ENCODE peak calls at places on chromosomes 11 and 22, in five cellular contexts. E is NCI-H345; V is activated CD4-positive, CD25-positive, alpha-beta regulatory T cell; Y is dorsolateral prefrontal cortex; N is midbrain. W is an unnamed sample.

GRCh38 chr11:19918302-19919049 is 205.8 kb downstream of the NAV2 start:
- DNase-seq in E (no peak), V (no peak), Y (no peak), N (no peak), W (no peak)

GRCh38 chr22:45263790-45264269 is 20.9 kb upstream of the UPK3A start:
- DNase-seq in E (no peak), V (no peak), Y (peak; percentile 59), N (peak; percentile 73), W (peak; percentile 82)

GRCh38 chr22:19892249-19892879 is 37.7 kb upstream of the GNB1L start:
- DNase-seq in E (no peak), V (peak; percentile 29), Y (no peak), N (no peak), W (no peak)

GRCh38 chr22:37488337-37489135 is 2.4 kb upstream of the MFNG start:
- DNase-seq in E (no peak), V (no peak), Y (no peak), N (no peak), W (no peak)

GRCh38 chr11:68461284-68461861 is 821 bp downstream of the PPP6R3 start:
- DNase-seq in E (peak; percentile 29), V (no peak), Y (no peak), N (no peak), W (no peak)

GRCh38 chr11:8720376-8720775 is 37.8 kb downstream of the RPL27A start:
- DNase-seq in E (no peak), V (no peak), Y (no peak), N (no peak), W (no peak)

GRCh38 chr11:110951041-110951440 is 238.8 kb upstream of the ARHGAP20 start:
- DNase-seq in E (no peak), V (no peak), Y (no peak), N (no peak), W (no peak)

GRCh38 chr11:115581871-115582639 is 77.8 kb upstream of the CADM1 start:
- DNase-seq in E (peak; percentile 81), V (no peak), Y (no peak), N (no peak), W (no peak)

GRCh38 chr11:61549662-61550568 is 31.0 kb downstream of the SYT7 start:
- DNase-seq in E (no peak), V (no peak), Y (no peak), N (peak; percentile 42), W (peak; percentile 11)

GRCh38 chr11:125404136-125404810 is 91.8 kb downstream of the FEZ1 start:
- DNase-seq in E (no peak), V (no peak), Y (no peak), N (no peak), W (no peak)

GRCh38 chr11:10779086-10779485 is 28.0 kb downstream of the CTR9 start:
- DNase-seq in E (no peak), V (no peak), Y (no peak), N (no peak), W (no peak)

GRCh38 chr22:37749223-37749622 is 52.4 kb downstream of the TRIOBP start:
- DNase-seq in E (no peak), V (no peak), Y (no peak), N (no peak), W (no peak)

GRCh38 chr11:95703059-95703458 is 86.5 kb downstream of the FAM76B start:
- DNase-seq in E (no peak), V (no peak), Y (no peak), N (no peak), W (no peak)

GRCh38 chr11:69302447-69302846 is 8.5 kb downstream of the MYEOV start:
- DNase-seq in E (no peak), V (no peak), Y (no peak), N (no peak), W (no peak)

GRCh38 chr22:41178425-41178975 is 26.6 kb upstream of the L3MBTL2 start:
- DNase-seq in E (no peak), V (no peak), Y (peak; percentile 72), N (peak; percentile 61), W (peak; percentile 71)

GRCh38 chr22:39943366-39943765 is 16.8 kb upstream of the TMA7B start:
- DNase-seq in E (no peak), V (no peak), Y (no peak), N (no peak), W (no peak)